ENCODE peak calls at places on chromosomes 2 and 18, in four cellular contexts. R, N, O and M are unnamed samples.

GRCh38 chr18:52313213-52313612 is 26.8 kb upstream of the DCC start:
- DNase-seq in R (no peak), N (no peak), O (no peak), M (no peak)

GRCh38 chr18:48545690-48546365 is 7.0 kb downstream of the CTIF start:
- DNase-seq in R (peak; percentile 92), O (no peak), N (no peak), M (peak; percentile 76)

GRCh38 chr18:26459884-26460283 is 88.5 kb downstream of the KCTD1 start:
- DNase-seq in O (no peak), N (no peak), R (no peak), M (no peak)

GRCh38 chr18:12031836-12032235 is 50.5 kb downstream of the IMPA2 start:
- DNase-seq in R (no peak), N (no peak), O (no peak), M (peak; percentile 90)

GRCh38 chr2:240953426-240954425 is 44.7 kb upstream of the SNED1 start:
- DNase-seq in R (no peak), N (no peak), O (peak; percentile 38), M (no peak)

GRCh38 chr2:181984814-181985631 is 630 bp upstream of the PPP1R1C start:
- DNase-seq in R (no peak), O (no peak), N (no peak), M (no peak)

GRCh38 chr18:56639094-56639361 is 636 bp upstream of the TXNL1 start:
- DNase-seq in N (no peak), O (no peak), R (no peak), M (no peak)

GRCh38 chr2:232634319-232635150 is 1.1 kb downstream of the EFHD1 start:
- DNase-seq in N (no peak), R (no peak), O (no peak), M (no peak)

GRCh38 chr2:219496781-219497494 is 1.8 kb upstream of the GMPPA start:
- DNase-seq in N (no peak), R (no peak), O (peak; percentile 85), M (no peak)

DNA sequence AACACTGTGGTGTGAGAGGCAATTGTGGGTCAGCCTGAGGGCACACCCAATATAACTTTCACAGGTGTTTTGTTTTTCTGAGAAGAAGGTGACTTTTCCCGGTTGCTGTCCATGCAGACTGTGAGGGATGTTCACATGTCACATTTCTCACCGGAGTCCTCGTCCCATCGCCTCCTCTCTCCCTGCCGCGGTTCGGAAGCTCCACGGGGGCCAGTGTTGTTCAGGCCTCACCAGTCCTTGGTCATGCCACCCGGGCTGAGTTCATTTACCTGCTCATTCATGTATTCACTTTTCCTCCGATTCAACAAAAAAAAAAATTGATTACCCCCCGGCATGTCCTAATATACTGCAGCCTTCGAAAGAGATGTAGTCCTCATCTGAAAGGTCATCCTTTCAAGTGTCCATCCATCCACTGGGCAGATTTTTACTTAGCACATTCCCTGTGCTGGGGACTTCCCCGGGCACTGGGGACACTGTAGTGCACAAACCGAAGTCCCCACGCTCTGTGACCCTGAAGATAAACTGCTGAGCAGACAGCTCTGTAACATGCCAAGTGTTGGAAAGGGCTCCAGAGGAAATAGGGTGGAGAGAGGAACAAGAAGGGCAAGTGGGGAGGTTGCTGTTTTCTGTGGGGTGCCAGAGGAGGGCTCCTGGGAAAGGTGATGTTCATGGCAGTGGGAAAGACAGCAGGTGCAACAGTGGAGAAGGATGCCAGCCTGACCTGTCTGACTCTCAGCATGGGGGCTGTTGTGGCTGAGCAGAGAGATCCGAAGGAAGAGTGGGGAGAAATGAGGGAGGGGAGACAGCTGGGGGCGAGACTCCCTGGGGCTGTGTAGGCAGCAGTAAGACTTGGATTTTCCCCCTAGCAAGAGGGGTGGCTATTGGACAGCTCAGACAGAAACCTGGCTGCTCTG is 22.4 kb downstream of the LRRFIP1 start:
- DNase-seq in R (no peak), O (no peak), N (no peak), M (no peak)
- H3K36me3 ChIP-seq in R (peaks cover 2% of the 10 kb centered on the region), O (no peaks in the 10 kb centered on the region), N (no peaks in the 10 kb centered on the region), M (peaks cover 4% of the 10 kb centered on the region)

DNA sequence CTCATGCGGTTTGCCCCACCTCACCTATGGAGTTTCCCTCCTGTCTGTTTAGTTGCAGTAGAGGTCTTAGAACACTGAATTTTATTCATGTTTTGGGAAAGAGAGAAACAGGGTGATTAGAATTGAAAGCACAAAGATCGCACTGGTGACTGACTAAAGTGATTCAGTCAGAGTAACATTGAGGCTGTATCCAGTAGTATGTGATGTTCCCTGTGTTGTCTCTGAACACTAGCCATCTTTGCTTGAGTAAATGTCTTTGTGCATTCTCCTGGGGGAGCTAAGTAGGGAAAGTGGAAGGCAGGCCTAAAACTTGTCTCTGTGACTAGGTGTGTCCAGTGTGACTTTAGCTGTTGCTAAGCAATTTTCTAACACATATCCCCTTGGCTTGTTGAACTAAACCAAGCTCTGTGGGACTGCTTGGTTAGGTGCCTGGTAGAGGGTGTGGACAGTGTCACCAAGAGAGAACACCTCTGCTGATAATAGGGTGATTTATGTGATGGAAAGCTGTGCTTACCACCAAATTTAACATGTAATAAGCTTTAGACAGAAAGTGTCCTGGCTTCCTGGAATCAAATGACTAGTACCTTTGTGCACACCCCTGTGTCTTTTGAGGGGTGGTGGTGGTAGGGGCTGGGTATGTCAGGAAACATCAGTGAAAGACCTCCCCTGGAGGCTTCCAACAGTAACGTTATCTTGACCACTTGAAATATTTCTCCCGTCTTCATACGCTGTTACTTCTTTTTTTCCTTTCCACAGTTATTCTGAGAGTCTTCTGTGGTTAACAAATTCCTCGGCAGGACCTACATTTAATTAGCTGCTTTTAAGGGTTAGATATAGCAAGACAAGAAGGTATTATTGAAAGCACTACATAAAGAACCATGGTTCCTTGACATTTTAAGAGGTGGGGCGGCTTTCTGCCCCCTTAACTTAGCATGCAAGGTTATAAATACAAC is 34.3 kb downstream of the UGP2 start:
- DNase-seq in N (no peak), O (no peak), R (no peak), M (no peak)
- TF ChIP-seq POLR2AphosphoS5 in N (no peak), O (no peak), R (no peak), M (no peak)

GRCh38 chr18:76982038-76982437 is 150.5 kb downstream of the MBP start:
- DNase-seq in R (no peak), O (no peak), N (no peak), M (no peak)

GRCh38 chr18:76983184-76983583 is 149.4 kb downstream of the MBP start:
- DNase-seq in N (peak; percentile 67), R (peak; percentile 80), O (peak; percentile 96), M (peak; percentile 89)

GRCh38 chr18:76980663-76981387 is 151.8 kb downstream of the MBP start:
- DNase-seq in R (no peak), O (peak; percentile 79), N (no peak), M (no peak)

GRCh38 chr18:76979906-76980305 is 152.7 kb downstream of the MBP start:
- DNase-seq in N (no peak), O (no peak), R (no peak), M (no peak)

DNA sequence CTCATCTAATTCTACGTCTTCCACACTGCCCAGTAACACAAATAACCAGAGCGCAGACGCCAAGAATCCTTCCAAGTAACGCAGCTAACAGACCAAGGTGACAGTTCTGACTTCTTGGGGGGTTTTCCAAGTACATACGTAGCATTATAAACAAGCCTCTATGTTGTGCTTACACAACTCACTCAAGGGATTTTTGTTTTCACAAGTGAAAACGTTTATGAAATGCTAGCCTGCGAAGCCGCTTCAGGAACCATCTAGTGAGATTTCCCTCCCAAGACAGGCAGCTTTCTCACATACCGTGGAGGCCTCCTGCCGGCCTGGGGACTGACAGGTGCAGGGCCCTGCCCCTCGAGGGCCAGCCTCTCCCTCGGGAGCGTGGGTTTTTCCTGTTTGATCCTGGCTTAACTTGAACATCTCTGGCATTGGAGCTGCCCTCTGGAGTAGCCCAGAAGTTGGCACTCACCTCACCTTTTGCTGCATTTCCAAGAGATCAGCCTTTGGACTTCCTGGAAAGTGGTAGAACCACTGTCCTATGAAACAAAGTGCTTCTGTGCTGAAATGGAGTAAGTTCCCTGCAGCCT is 151.1 kb downstream of the MBP start:
- DNase-seq in O (peak; percentile 80), N (no peak), R (no peak), M (no peak)
- H3K4me3 ChIP-seq in O (no peak overlapping the region), N (no peak overlapping the region), R (no peak overlapping the region), M (no peak overlapping the region)

DNA sequence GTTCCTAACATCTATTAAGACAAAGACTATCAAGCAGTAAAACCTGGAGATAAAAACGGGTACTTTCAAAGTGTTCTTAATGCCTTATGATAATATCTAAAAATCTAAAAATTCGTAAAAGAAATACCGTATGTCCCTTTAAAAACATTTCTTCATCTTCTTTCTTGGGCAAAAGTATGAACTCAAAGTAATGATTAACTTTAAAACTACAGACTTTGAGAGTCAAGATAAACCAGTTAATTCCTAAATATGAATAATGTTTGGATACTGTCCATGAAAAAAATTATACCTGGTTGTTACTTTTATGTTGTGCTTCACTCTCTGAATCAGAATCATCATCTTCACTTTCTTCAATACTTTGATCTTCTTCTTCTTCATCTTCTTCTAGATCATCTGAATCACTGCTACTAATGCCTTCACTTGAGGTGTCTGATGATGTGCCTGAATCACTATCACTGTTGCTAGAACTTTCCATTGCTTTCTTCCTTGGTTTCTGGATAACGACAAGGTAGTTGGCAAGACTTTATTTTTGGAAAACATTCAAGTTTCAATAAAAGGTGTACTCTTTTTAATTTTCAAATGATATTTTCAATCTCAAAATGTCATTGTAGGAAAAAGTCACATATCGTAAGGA is 152.3 kb upstream of the WDSUB1 start:
- DNase-seq in N (no peak), O (no peak), R (no peak), M (no peak)
- H3K36me3 ChIP-seq in N (no peaks in the 10 kb centered on the region), O (peaks cover 37% of the 10 kb centered on the region), R (peaks cover 2% of the 10 kb centered on the region), M (peaks cover 61% of the 10 kb centered on the region)

DNA sequence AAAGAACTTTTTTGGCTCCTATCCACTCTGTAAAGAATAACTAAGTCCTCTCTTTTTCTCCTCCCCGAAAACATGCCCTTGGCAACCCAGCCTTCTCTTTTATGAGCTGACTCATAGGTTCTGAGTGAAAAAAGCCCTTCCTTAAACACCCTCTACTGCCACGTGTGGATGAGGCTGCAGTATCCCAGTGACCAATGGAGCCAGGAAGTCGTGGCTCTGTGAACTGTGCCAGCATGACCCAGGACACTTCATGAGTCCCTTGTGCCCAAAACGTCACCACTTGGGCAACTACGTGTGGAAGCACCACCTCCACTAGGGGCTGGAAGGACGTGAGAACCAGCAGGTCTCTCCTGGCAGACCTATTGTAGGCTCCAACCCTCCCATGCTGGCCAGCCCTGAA is 349.6 kb downstream of the TNS1 start:
- DNase-seq in R (peak; percentile 6), O (no peak), N (peak; percentile 46), M (peak; percentile 87)
- TF ChIP-seq POLR2AphosphoS5 in R (no peak), O (no peak), N (no peak), M (peak; percentile 77)

DNA sequence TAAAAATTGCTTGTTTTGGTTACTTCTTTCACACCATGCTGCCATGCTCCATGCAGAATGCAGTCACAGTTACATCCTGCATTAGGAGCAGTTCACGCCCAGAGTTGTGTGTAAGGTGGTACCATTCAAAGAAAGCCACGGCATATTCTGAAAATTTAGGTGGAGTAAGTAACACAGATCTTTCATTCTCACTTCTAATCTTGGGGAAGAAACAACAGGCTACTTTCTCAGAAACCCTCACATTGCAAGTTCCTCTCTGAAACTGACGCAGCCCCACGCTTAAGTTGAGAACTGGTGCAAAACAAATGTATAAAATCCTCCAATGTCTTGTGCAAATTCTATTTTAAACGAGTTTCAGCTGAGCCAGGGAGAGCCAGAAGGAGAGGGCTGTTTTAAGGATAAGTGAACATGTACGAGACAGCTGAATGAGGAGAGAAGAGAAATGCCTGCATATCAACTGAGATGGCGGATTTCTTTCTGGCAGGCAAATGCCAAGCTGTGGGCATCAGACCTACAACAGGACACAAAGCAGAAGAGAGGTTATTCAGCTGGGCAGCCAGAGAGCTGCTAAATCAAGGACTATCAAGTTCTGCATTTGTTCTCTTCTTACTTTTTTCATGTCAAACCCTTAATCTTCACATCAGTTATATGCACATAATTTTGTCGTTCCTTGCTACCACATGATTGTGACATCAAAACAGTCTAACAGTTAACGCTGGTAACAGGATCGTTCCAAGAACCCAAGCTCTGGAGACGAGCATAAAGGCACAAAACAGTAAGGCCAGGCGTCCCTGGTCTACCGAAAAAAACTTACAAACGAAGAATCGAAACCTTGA is 6.4 kb downstream of the ARL4C start:
- DNase-seq in O (no peak), R (no peak), N (no peak), M (no peak)
- H3K4me3 ChIP-seq in O (peak overlapping the region; percentile 79), R (no peak overlapping the region), N (no peak overlapping the region), M (no peak overlapping the region)